ENCODE peak calls at places on chromosomes 4 and X, in four cellular contexts. F is neuronal stem cell, Q is K562, P is mammary epithelial cell. E is an unnamed sample. For H3K4me1, the result is how much of the 10 kb centered on the place peaks cover.

GRCh38 chr4:37758226-37758625 is 68.3 kb upstream of the PGM2 start:
- DNase-seq in F (no peak), Q (no peak), P (peak), E (peak)

GRCh38 chrX:418927-419729 is 32.4 kb upstream of the PPP2R3B start:
- DNase-seq in F (no peak), Q (no peak), P (no peak), E (no peak)

GRCh38 chr4:60122820-60123219 is 1077.3 kb upstream of the ADGRL3 start:
- DNase-seq in F (no peak), Q (no peak), P (no peak), E (no peak)

GRCh38 chrX:103503163-103503852 is 16.0 kb downstream of the RAB40A start:
- DNase-seq in F (no peak), Q (no peak), P (peak), E (peak)

GRCh38 chrX:114051667-114052315 is 532.1 kb upstream of the HTR2C start:
- DNase-seq in F (no peak), Q (no peak), P (no peak), E (no peak)

GRCh38 chr4:21134994-21135393 is 434.7 kb downstream of the PACRGL start:
- DNase-seq in F (peak), Q (no peak), P (peak), E (no peak)

GRCh38 chr4:159390648-159391047 is 287.8 kb downstream of the RAPGEF2 start:
- DNase-seq in F (no peak), Q (peak), P (peak), E (peak)

GRCh38 chrX:100979881-100980607 is 10.5 kb downstream of the ARL13A start:
- DNase-seq in F (no peak), Q (no peak), P (peak), E (no peak)

GRCh38 chr4:103497692-103498091 is 222.1 kb downstream of the TACR3 start:
- DNase-seq in F (no peak), Q (no peak), P (no peak), E (no peak)

GRCh38 chrX:15855562-15856256 is 1.1 kb upstream of the AP1S2 start:
- DNase-seq in F (no peak), Q (peak), P (no peak), E (peak)

GRCh38 chr4:144399927-144400326 is 246.0 kb upstream of the HHIP start:
- DNase-seq in F (no peak), Q (no peak), P (peak), E (peak)

GRCh38 chr4:10157478-10158354 is 41.1 kb upstream of the WDR1 start:
- DNase-seq in F (peak), Q (peak), P (peak), E (peak)

GRCh38 chr4:14294611-14295010 is 667.1 kb upstream of the BOD1L1 start:
- DNase-seq in F (no peak), Q (no peak), P (no peak), E (peak)

GRCh38 chr4:113919611-113920010 is 59.8 kb downstream of the ARSJ start:
- DNase-seq in F (no peak), Q (no peak), P (peak), E (peak)

GRCh38 chr4:172962564-172963353 is 205.9 kb upstream of the GALNT7 start:
- DNase-seq in F (no peak), Q (no peak), P (peak), E (peak)

GRCh38 chr4:86762649-86763048 is 86.5 kb downstream of the SLC10A6 start:
- DNase-seq in F (no peak), Q (no peak), P (no peak), E (no peak)

GRCh38 chr4:578451-579443 is 2.7 kb upstream of the TMEM271 start:
- DNase-seq in F (no peak), Q (no peak), P (no peak), E (no peak)

GRCh38 chr4:100738388-100739165 is 220.8 kb upstream of the EMCN start:
- DNase-seq in F (no peak), Q (no peak), P (peak), E (peak)

GRCh38 chr4:39932776-39933402 is 44.8 kb downstream of the PDS5A start:
- DNase-seq in F (no peak), Q (no peak), P (no peak), E (peak)

GRCh38 chr4:20395160-20395773 is 143.6 kb downstream of the SLIT2 start:
- DNase-seq in F (peak), Q (peak), P (peak), E (peak)

GRCh38 chr4:15778191-15778741 is at the start of gene CD38:
- DNase-seq in F (peak), Q (no peak), P (no peak), E (no peak)

GRCh38 chr4:7052923-7053715 is 9.9 kb downstream of the TADA2B start:
- DNase-seq in F (no peak), Q (no peak), P (no peak), E (no peak)
- H3K4me3 ChIP-seq in F (no peak), Q (no peak), P (no peak), E (no peak)

GRCh38 chr4:94463771-94464170 is 12.0 kb downstream of the PDLIM5 start:
- DNase-seq in F (no peak), Q (no peak), P (peak), E (peak)
- H3K4me1 ChIP-seq in F (under half), Q (under half), P (under half), E (under half)

GRCh38 chr4:168485511-168485910 is 5.2 kb upstream of the DDX60L start:
- DNase-seq in F (no peak), Q (no peak), P (no peak), E (no peak)
- H3K9ac ChIP-seq in F (no peak), Q (no peak), P (no peak), E (no peak)

DNA sequence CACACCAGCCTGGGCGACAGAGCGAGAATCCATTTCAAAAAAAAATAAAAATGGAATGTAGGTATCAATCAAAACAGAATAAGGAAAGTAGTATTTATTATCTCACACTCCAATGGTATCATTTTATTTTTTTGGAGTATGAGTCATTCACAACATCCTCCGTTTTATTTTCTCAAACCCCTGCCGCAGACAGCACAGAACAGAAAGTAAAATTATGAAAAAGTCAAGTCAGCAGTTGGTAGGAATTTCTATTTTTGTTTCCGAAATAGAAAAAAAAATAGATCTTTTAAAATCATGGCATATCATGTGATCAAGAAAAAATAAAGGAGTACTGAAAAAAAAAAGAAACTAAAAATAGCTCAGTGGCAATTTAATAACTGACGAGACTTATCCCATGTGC is 490.7 kb upstream of the TENM3 start:
- DNase-seq in F (no peak), Q (no peak), P (no peak), E (no peak)
- H3K4me3 ChIP-seq in F (no peak), Q (no peak), P (no peak), E (peak)

GRCh38 chr4:82898322-82899243 is 2.0 kb upstream of the THAP9 start:
- DNase-seq in F (no peak), Q (peak), P (peak), E (peak)
- H3K4me1 ChIP-seq in F (under half), Q (under half), P (under half), E (under half)

GRCh38 chr4:180059216-180059881 is 2183.9 kb upstream of the TENM3 start:
- DNase-seq in F (peak), Q (peak), P (no peak), E (peak)
- H3K9ac ChIP-seq in F (peak), Q (no peak), P (no peak), E (no peak)

E was measured in adipocyte.